ENCODE peak calls at places on chromosomes 16 and 17, in seven cellular contexts. One of them, this sample, is unnamed.

GRCh38 chr16:80733366-80733901 is 71.0 kb downstream of the CDYL2 start:
- DNase-seq in IMR-90: no peak
- DNase-seq in upper lobe of right lung: no peak
- DNase-seq in SK-N-SH: no peak
- DNase-seq in heart right ventricle: no peak
- DNase-seq in dorsolateral prefrontal cortex: no peak
- DNase-seq in breast epithelium: no peak
- DNase-seq in this sample: no peak

GRCh38 chr16:53911506-53911905 is 207.6 kb downstream of the FTO start:
- DNase-seq in IMR-90: no peak
- DNase-seq in upper lobe of right lung: no peak
- DNase-seq in SK-N-SH: no peak
- DNase-seq in heart right ventricle: no peak
- DNase-seq in dorsolateral prefrontal cortex: no peak
- DNase-seq in breast epithelium: no peak
- DNase-seq in this sample: no peak

GRCh38 chr17:6257339-6257738 is 177.6 kb downstream of the AIPL1 start:
- DNase-seq in IMR-90: peak
- DNase-seq in upper lobe of right lung: no peak
- DNase-seq in SK-N-SH: no peak
- DNase-seq in heart right ventricle: no peak
- DNase-seq in dorsolateral prefrontal cortex: no peak
- DNase-seq in breast epithelium: no peak
- DNase-seq in this sample: no peak

GRCh38 chr17:31099051-31099450 is 4.3 kb downstream of the NF1 start:
- DNase-seq in IMR-90: peak
- DNase-seq in upper lobe of right lung: no peak
- DNase-seq in SK-N-SH: no peak
- DNase-seq in heart right ventricle: no peak
- DNase-seq in dorsolateral prefrontal cortex: no peak
- DNase-seq in breast epithelium: no peak
- DNase-seq in this sample: no peak

GRCh38 chr17:65557349-65558310 is 3.8 kb downstream of the AXIN2 start:
- DNase-seq in IMR-90: peak
- DNase-seq in upper lobe of right lung: no peak
- DNase-seq in SK-N-SH: no peak
- DNase-seq in heart right ventricle: no peak
- DNase-seq in dorsolateral prefrontal cortex: no peak
- DNase-seq in breast epithelium: no peak
- DNase-seq in this sample: no peak

GRCh38 chr17:29518359-29518758 is 48.5 kb downstream of the ABHD15 start:
- DNase-seq in IMR-90: no peak
- DNase-seq in upper lobe of right lung: no peak
- DNase-seq in SK-N-SH: no peak
- DNase-seq in heart right ventricle: no peak
- DNase-seq in dorsolateral prefrontal cortex: no peak
- DNase-seq in breast epithelium: no peak
- DNase-seq in this sample: no peak

GRCh38 chr16:30353438-30354129 is 1.5 kb downstream of the CD2BP2 start:
- DNase-seq in IMR-90: no peak
- DNase-seq in upper lobe of right lung: no peak
- DNase-seq in SK-N-SH: no peak
- DNase-seq in heart right ventricle: no peak
- DNase-seq in dorsolateral prefrontal cortex: no peak
- DNase-seq in breast epithelium: peak
- DNase-seq in this sample: peak

GRCh38 chr17:51372345-51373004 is 112.1 kb downstream of the UTP18 start:
- DNase-seq in IMR-90: peak
- DNase-seq in upper lobe of right lung: no peak
- DNase-seq in SK-N-SH: no peak
- DNase-seq in heart right ventricle: peak
- DNase-seq in dorsolateral prefrontal cortex: peak
- DNase-seq in breast epithelium: no peak
- DNase-seq in this sample: peak

GRCh38 chr17:59115474-59115873 is 8.8 kb upstream of the TRIM37 start:
- DNase-seq in IMR-90: no peak
- DNase-seq in upper lobe of right lung: no peak
- DNase-seq in SK-N-SH: no peak
- DNase-seq in heart right ventricle: no peak
- DNase-seq in dorsolateral prefrontal cortex: no peak
- DNase-seq in breast epithelium: no peak
- DNase-seq in this sample: no peak

GRCh38 chr16:24610421-24610765 is 71.0 kb downstream of the RBBP6 start:
- DNase-seq in IMR-90: peak
- DNase-seq in upper lobe of right lung: peak
- DNase-seq in SK-N-SH: no peak
- DNase-seq in heart right ventricle: no peak
- DNase-seq in dorsolateral prefrontal cortex: peak
- DNase-seq in breast epithelium: no peak
- DNase-seq in this sample: peak

GRCh38 chr16:58462997-58463891 is 36.7 kb upstream of the NDRG4 start:
- DNase-seq in IMR-90: no peak
- DNase-seq in upper lobe of right lung: no peak
- DNase-seq in SK-N-SH: peak
- DNase-seq in heart right ventricle: peak
- DNase-seq in dorsolateral prefrontal cortex: no peak
- DNase-seq in breast epithelium: no peak
- DNase-seq in this sample: no peak

GRCh38 chr17:36761203-36761945 is 160.0 kb downstream of the MRM1 start:
- DNase-seq in IMR-90: no peak
- DNase-seq in upper lobe of right lung: no peak
- DNase-seq in SK-N-SH: no peak
- DNase-seq in heart right ventricle: no peak
- DNase-seq in dorsolateral prefrontal cortex: no peak
- DNase-seq in breast epithelium: no peak
- DNase-seq in this sample: no peak

GRCh38 chr16:80285089-80285488 is 255.7 kb upstream of the DYNLRB2 start:
- DNase-seq in IMR-90: peak
- DNase-seq in upper lobe of right lung: no peak
- DNase-seq in SK-N-SH: no peak
- DNase-seq in heart right ventricle: no peak
- DNase-seq in dorsolateral prefrontal cortex: no peak
- DNase-seq in breast epithelium: no peak
- DNase-seq in this sample: no peak

GRCh38 chr17:81519284-81520020 is 6.9 kb upstream of the ACTG1 start:
- DNase-seq in IMR-90: no peak
- DNase-seq in upper lobe of right lung: peak
- DNase-seq in SK-N-SH: no peak
- DNase-seq in heart right ventricle: no peak
- DNase-seq in dorsolateral prefrontal cortex: no peak
- DNase-seq in breast epithelium: peak
- DNase-seq in this sample: no peak

GRCh38 chr17:58427807-58428206 is 10.5 kb upstream of the RNF43 start:
- DNase-seq in IMR-90: no peak
- DNase-seq in upper lobe of right lung: no peak
- DNase-seq in SK-N-SH: no peak
- DNase-seq in heart right ventricle: no peak
- DNase-seq in dorsolateral prefrontal cortex: no peak
- DNase-seq in breast epithelium: no peak
- DNase-seq in this sample: no peak

GRCh38 chr16:12612598-12613101 is 191.0 kb downstream of the CPPED1 start:
- DNase-seq in IMR-90: no peak
- DNase-seq in upper lobe of right lung: no peak
- DNase-seq in SK-N-SH: no peak
- DNase-seq in heart right ventricle: no peak
- DNase-seq in dorsolateral prefrontal cortex: no peak
- DNase-seq in breast epithelium: no peak
- DNase-seq in this sample: no peak

GRCh38 chr17:1060991-1061390 is 64.1 kb downstream of the TIMM22 start:
- DNase-seq in IMR-90: peak
- DNase-seq in upper lobe of right lung: peak
- DNase-seq in SK-N-SH: no peak
- DNase-seq in heart right ventricle: no peak
- DNase-seq in dorsolateral prefrontal cortex: peak
- DNase-seq in breast epithelium: no peak
- DNase-seq in this sample: no peak

GRCh38 chr17:75676461-75676860 is 9.3 kb downstream of the SAP30BP start:
- DNase-seq in IMR-90: no peak
- DNase-seq in upper lobe of right lung: no peak
- DNase-seq in SK-N-SH: no peak
- DNase-seq in heart right ventricle: no peak
- DNase-seq in dorsolateral prefrontal cortex: no peak
- DNase-seq in breast epithelium: no peak
- DNase-seq in this sample: no peak

GRCh38 chr16:29857133-29857760 is 5.8 kb downstream of the CDIPT start:
- DNase-seq in IMR-90: peak
- DNase-seq in upper lobe of right lung: no peak
- DNase-seq in SK-N-SH: no peak
- DNase-seq in heart right ventricle: no peak
- DNase-seq in dorsolateral prefrontal cortex: no peak
- DNase-seq in breast epithelium: no peak
- DNase-seq in this sample: no peak

GRCh38 chr17:30300803-30301202 is 9.1 kb upstream of the BLMH start:
- DNase-seq in IMR-90: no peak
- DNase-seq in upper lobe of right lung: no peak
- DNase-seq in SK-N-SH: no peak
- DNase-seq in heart right ventricle: no peak
- DNase-seq in dorsolateral prefrontal cortex: no peak
- DNase-seq in breast epithelium: no peak
- DNase-seq in this sample: no peak

GRCh38 chr17:72952641-72953313 is 139.7 kb downstream of the SLC39A11 start:
- DNase-seq in IMR-90: no peak
- DNase-seq in upper lobe of right lung: no peak
- DNase-seq in SK-N-SH: no peak
- DNase-seq in heart right ventricle: no peak
- DNase-seq in dorsolateral prefrontal cortex: no peak
- DNase-seq in breast epithelium: no peak
- DNase-seq in this sample: no peak

GRCh38 chr16:85789773-85790172 is 9.6 kb downstream of the EMC8 start:
- DNase-seq in IMR-90: no peak
- DNase-seq in upper lobe of right lung: no peak
- DNase-seq in SK-N-SH: no peak
- DNase-seq in heart right ventricle: no peak
- DNase-seq in dorsolateral prefrontal cortex: no peak
- DNase-seq in breast epithelium: no peak
- DNase-seq in this sample: no peak

GRCh38 chr16:85793662-85794298 is 5.6 kb downstream of the EMC8 start:
- DNase-seq in IMR-90: no peak
- DNase-seq in upper lobe of right lung: no peak
- DNase-seq in SK-N-SH: no peak
- DNase-seq in heart right ventricle: no peak
- DNase-seq in dorsolateral prefrontal cortex: no peak
- DNase-seq in breast epithelium: no peak
- DNase-seq in this sample: no peak

GRCh38 chr16:85784813-85785212 is 14.5 kb downstream of the EMC8 start:
- DNase-seq in IMR-90: no peak
- DNase-seq in upper lobe of right lung: no peak
- DNase-seq in SK-N-SH: no peak
- DNase-seq in heart right ventricle: no peak
- DNase-seq in dorsolateral prefrontal cortex: no peak
- DNase-seq in breast epithelium: no peak
- DNase-seq in this sample: no peak

GRCh38 chr16:85785927-85786326 is 13.4 kb downstream of the EMC8 start:
- DNase-seq in IMR-90: peak
- DNase-seq in upper lobe of right lung: no peak
- DNase-seq in SK-N-SH: no peak
- DNase-seq in heart right ventricle: no peak
- DNase-seq in dorsolateral prefrontal cortex: no peak
- DNase-seq in breast epithelium: no peak
- DNase-seq in this sample: no peak

DNA sequence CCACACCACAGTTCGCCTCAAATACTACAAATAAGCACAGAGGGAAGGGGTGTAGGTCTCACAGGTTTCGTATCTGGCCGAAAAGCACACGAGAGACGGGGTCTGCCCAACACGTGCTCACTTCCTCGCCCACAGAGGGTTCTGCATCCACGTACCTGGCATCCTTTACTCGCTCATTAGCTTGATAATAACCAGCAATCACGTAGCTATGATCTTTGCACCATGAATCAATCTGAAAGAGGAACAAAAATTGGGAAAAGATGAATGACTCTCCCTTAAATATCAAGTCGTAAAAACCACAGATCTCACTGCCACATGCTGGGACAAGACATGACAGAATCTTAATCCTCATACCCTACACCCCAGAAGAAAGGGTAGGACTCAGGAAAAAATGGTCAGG is 10.5 kb downstream of the EMC8 start:
- DNase-seq in IMR-90: no peak
- DNase-seq in upper lobe of right lung: no peak
- DNase-seq in SK-N-SH: no peak
- DNase-seq in heart right ventricle: no peak
- DNase-seq in dorsolateral prefrontal cortex: no peak
- DNase-seq in breast epithelium: no peak
- DNase-seq in this sample: no peak
- H3K27ac ChIP-seq in IMR-90: no peak
- H3K27ac ChIP-seq in upper lobe of right lung: no peak
- H3K27ac ChIP-seq in SK-N-SH: no peak
- H3K27ac ChIP-seq in heart right ventricle: no peak
- H3K27ac ChIP-seq in dorsolateral prefrontal cortex: no peak
- H3K27ac ChIP-seq in breast epithelium: no peak
- H3K27ac ChIP-seq in this sample: no peak

GRCh38 chr16:66159987-66160386 is 206.5 kb upstream of the CDH5 start:
- DNase-seq in IMR-90: peak
- DNase-seq in upper lobe of right lung: no peak
- DNase-seq in SK-N-SH: no peak
- DNase-seq in heart right ventricle: no peak
- DNase-seq in dorsolateral prefrontal cortex: no peak
- DNase-seq in breast epithelium: no peak
- DNase-seq in this sample: no peak
- TF ChIP-seq CTCF in IMR-90: peak
- TF ChIP-seq CTCF in upper lobe of right lung: no peak
- TF ChIP-seq CTCF in SK-N-SH: peak
- TF ChIP-seq CTCF in heart right ventricle: no peak
- TF ChIP-seq CTCF in dorsolateral prefrontal cortex: no peak
- TF ChIP-seq CTCF in breast epithelium: no peak
- TF ChIP-seq CTCF in this sample: no peak

DNA sequence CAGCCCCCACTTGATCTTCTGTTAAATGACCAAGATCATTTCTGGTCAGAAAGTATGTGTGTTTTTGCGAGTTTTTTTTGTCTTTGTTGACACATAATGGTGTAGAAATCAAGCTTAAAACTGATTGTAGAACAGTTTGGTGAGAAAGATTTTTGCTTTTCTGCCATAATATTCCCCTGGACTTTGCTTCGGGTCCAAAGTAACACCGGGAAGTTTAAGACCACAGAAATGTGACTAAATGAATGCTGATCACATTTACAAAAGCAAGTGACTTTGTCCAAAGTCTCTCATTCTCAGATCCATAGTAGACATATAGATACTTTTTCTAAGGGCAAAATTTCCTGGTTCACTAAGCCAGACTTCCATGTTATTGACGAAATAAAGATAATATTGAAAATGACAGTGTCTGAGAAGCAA is 2.6 kb downstream of the FAM20A start:
- DNase-seq in IMR-90: no peak
- DNase-seq in upper lobe of right lung: no peak
- DNase-seq in SK-N-SH: no peak
- DNase-seq in heart right ventricle: no peak
- DNase-seq in dorsolateral prefrontal cortex: no peak
- DNase-seq in breast epithelium: no peak
- DNase-seq in this sample: no peak
- H3K4me3 ChIP-seq in IMR-90: no peak
- H3K4me3 ChIP-seq in upper lobe of right lung: peak
- H3K4me3 ChIP-seq in SK-N-SH: no peak
- H3K4me3 ChIP-seq in heart right ventricle: no peak
- H3K4me3 ChIP-seq in dorsolateral prefrontal cortex: peak
- H3K4me3 ChIP-seq in breast epithelium: peak
- H3K4me3 ChIP-seq in this sample: no peak

GRCh38 chr16:75148311-75149195 is at the start of gene ZFP1:
- DNase-seq in IMR-90: peak
- DNase-seq in upper lobe of right lung: peak
- DNase-seq in SK-N-SH: peak
- DNase-seq in heart right ventricle: peak
- DNase-seq in dorsolateral prefrontal cortex: peak
- DNase-seq in breast epithelium: peak
- DNase-seq in this sample: peak
- H3K27ac ChIP-seq in IMR-90: peak
- H3K27ac ChIP-seq in upper lobe of right lung: peak
- H3K27ac ChIP-seq in SK-N-SH: peak
- H3K27ac ChIP-seq in heart right ventricle: peak
- H3K27ac ChIP-seq in dorsolateral prefrontal cortex: peak
- H3K27ac ChIP-seq in breast epithelium: peak
- H3K27ac ChIP-seq in this sample: peak